ENCODE peak calls at places on chromosomes 4 and X, in six cellular contexts. X is H9, I is IMR-90, S is mesenchymal stem cell, L is mesendoderm, C is trophoblast cell. N is an unnamed sample.

GRCh38 chrX:78105944-78106650 is 2.0 kb downstream of the PGK1 start:
- DNase-seq in L (no peak), X (no peak), S (no peak), C (no peak), I (no peak), N (no peak)

GRCh38 chr4:145934434-145935047 is 4.1 kb downstream of the ZNF827 start:
- DNase-seq in I (no peak), X (no peak), S (no peak), C (no peak), L (no peak), N (no peak)

GRCh38 chr4:175453456-175453855 is 358.6 kb downstream of the GPM6A start:
- DNase-seq in L (peak), S (peak), X (no peak), I (no peak), C (no peak), N (no peak)

GRCh38 chrX:40176256-40176978 is 78.7 kb upstream of the BCOR start:
- DNase-seq in X (peak), C (no peak), L (peak), I (no peak), S (peak), N (no peak)

GRCh38 chr4:91127891-91128290 is 1000.7 kb downstream of the CCSER1 start:
- DNase-seq in X (no peak), C (no peak), I (no peak), L (peak), S (no peak), N (no peak)

GRCh38 chr4:20192754-20193521 is 58.8 kb upstream of the SLIT2 start:
- DNase-seq in L (no peak), I (peak), X (no peak), C (no peak), S (no peak), N (no peak)

GRCh38 chr4:161856711-161857326 is 307.0 kb downstream of the FSTL5 start:
- DNase-seq in S (peak), I (no peak), L (no peak), X (no peak), C (no peak), N (no peak)

GRCh38 chr4:119725688-119726330 is 97.2 kb upstream of the PDE5A start:
- DNase-seq in I (peak), S (peak), L (no peak), C (no peak), X (peak), N (no peak)

GRCh38 chr4:152037435-152037834 is 276.6 kb upstream of the GATB start:
- DNase-seq in I (no peak), X (no peak), C (no peak), L (no peak), S (no peak), N (no peak)

GRCh38 chr4:169253087-169253675 is 17.6 kb downstream of the SH3RF1 start:
- DNase-seq in X (no peak), L (no peak), S (no peak), C (no peak), I (no peak), N (no peak)

GRCh38 chr4:85228264-85228663 is 246.7 kb upstream of the ARHGAP24 start:
- DNase-seq in X (no peak), S (no peak), I (no peak), L (peak), C (no peak), N (no peak)

GRCh38 chr4:38605794-38606586 is 58.0 kb upstream of the KLF3 start:
- DNase-seq in C (no peak), I (no peak), L (peak), X (no peak), S (peak), N (peak)

GRCh38 chr4:112031712-112032328 is 113.4 kb upstream of the FAM241A start:
- DNase-seq in S (peak), I (peak), X (no peak), C (peak), L (peak), N (peak)

GRCh38 chrX:12721042-12721441 is 70.2 kb upstream of the PRPS2 start:
- DNase-seq in I (no peak), X (peak), C (no peak), L (peak), S (no peak), N (peak)

GRCh38 chrX:103831803-103832544 is at the start of gene RAB9B:
- DNase-seq in X (peak), C (no peak), S (peak), L (peak), I (peak), N (peak)

GRCh38 chr4:88991746-88992145 is 65.2 kb downstream of the FAM13A start:
- DNase-seq in S (peak), C (peak), L (peak), I (peak), X (no peak), N (no peak)

GRCh38 chrX:13816899-13817298 is at the start of gene GPM6B:
- DNase-seq in X (no peak), L (peak), S (no peak), C (no peak), I (no peak), N (peak)

GRCh38 chr4:85474818-85475630 is at the start of gene ARHGAP24:
- DNase-seq in X (peak), I (peak), C (peak), S (peak), L (peak), N (peak)

GRCh38 chr4:170336238-170336775 is 246.6 kb upstream of the AADAT start:
- DNase-seq in X (no peak), I (no peak), S (no peak), L (no peak), C (no peak), N (no peak)

GRCh38 chrX:115147220-115147619 is 42.0 kb upstream of the RBMXL3 start:
- DNase-seq in X (no peak), S (peak), L (peak), C (no peak), I (peak), N (no peak)

DNA sequence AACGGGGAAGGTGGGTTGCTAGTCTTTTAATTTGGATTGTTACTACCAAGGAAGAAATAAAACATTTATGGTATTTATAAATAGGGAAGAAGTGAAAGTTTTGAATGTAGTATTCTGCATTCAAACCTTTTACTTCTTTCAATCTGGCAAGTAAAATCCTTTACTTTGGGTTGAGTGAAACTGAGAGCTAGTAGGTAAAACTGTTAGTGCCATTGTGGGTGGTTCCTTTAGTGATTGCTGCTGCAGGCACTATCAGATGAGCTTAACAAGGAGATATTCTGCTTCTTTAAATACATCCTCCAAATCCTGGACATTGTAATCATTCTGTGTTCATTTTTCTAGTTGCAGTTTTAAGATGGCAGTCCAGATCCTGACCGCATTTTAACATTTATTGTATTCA is 650.9 kb upstream of the PCDH10 start:
- DNase-seq in L (no peak), X (no peak), I (no peak), S (no peak), C (no peak), N (no peak)
- H3K4ac ChIP-seq in L (no peak), X (no peak), I (no peak), S (no peak), C (no peak), N (no peak)

GRCh38 chr4:6886886-6887285 is 22.7 kb upstream of the TBC1D14 start:
- DNase-seq in L (no peak), X (no peak), S (no peak), C (no peak), I (no peak), N (no peak)

GRCh38 chr4:6885953-6886557 is 23.6 kb upstream of the TBC1D14 start:
- DNase-seq in C (no peak), S (peak), X (no peak), I (peak), L (peak), N (no peak)

GRCh38 chr4:6888506-6889071 is 21.0 kb upstream of the TBC1D14 start:
- DNase-seq in C (no peak), S (no peak), X (no peak), I (no peak), L (no peak), N (no peak)

GRCh38 chr4:6889101-6889735 is 20.4 kb upstream of the TBC1D14 start:
- DNase-seq in I (no peak), L (no peak), X (no peak), S (no peak), C (no peak), N (no peak)

DNA sequence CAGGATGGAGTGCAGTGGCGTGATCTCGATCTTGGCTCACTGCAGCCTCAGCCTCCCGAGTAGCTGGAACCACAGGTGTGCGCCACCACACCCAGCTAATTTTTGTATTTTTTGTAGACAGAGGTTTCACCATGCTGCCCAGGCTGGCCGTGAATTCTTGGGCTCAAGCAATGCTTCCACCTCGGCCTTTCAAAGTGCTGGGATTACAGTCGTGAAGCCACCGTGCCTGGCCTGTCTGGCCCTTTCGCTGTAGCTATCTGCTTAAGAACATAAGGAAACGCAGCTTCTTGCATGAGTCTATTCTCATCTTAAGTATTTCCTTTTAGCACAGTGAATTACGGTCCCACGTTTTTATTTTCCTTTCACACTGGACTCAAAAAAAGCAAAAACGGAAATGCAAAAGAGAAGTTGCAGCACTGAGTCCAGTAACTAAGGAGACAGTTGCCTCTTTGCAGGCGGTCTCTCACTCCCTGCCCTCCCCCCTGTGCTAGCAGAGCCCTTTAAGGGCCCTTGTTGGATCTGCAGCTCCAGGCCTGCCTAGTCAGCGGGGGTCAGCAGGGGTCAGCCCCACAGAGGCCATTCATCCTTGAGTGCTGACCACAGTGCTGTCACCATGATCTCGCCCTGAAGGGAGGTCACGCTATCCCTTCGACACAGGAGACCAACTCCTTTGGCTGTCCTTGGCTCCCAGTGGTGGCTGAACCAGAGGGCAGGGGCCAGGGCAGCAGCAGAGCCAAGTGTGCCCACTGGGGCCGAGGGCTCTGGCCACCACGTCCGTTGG is 21.8 kb upstream of the TBC1D14 start:
- DNase-seq in S (peak), X (no peak), L (no peak), I (no peak), C (no peak), N (no peak)
- H3K4ac ChIP-seq in S (peak), X (no peak), L (no peak), I (no peak), C (no peak), N (no peak)

DNA sequence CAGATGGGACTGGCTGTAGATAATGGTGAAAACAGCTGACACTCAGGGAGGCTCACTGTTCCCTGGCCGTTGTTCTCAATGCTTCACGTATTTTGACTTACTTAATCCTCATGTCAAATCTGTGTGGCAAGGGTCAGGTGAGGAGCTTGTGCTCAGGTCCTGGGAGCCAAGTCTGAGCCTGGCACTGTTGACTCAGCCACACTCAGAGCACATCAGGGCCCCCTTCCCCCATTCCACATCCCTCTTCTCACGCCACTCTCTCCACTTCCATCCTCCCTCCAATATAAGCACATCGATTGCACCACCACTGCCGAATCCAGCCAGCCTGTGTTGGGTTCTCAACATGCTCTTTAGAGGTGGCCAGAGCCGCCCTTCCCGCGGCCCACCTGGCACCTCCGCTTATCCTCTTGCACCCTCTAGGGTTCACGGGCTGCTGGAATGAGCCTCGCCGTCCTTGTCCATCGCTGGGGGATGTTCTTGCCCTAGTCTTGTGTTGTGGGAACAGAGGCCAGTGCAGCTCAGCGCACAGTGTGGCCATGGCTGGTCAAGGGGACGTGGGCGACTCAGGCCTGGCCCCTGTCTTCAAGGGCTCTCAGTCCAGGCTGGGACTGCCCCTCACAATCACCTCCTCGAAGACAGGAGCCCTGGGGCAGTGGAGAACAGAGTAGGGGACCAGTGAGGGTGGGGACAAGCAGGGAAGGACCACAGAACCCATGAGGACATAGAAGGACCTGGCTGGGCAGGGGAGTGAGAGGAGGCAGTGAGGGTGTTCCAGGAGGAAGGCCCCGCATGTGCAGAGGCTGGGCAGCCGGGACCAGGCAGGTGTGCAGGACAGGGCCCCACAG is 40.3 kb downstream of the EVC start:
- DNase-seq in I (peak), X (peak), C (no peak), L (no peak), S (peak), N (no peak)
- H3K4ac ChIP-seq in I (peak), X (no peak), C (no peak), L (no peak), S (peak), N (no peak)

GRCh38 chr4:147076728-147077127 is 131.1 kb upstream of the TTC29 start:
- DNase-seq in C (no peak), I (no peak), L (no peak), X (no peak), S (no peak), N (no peak)
- H3K4ac ChIP-seq in C (no peak), I (no peak), L (no peak), X (no peak), S (no peak), N (no peak)

DNA sequence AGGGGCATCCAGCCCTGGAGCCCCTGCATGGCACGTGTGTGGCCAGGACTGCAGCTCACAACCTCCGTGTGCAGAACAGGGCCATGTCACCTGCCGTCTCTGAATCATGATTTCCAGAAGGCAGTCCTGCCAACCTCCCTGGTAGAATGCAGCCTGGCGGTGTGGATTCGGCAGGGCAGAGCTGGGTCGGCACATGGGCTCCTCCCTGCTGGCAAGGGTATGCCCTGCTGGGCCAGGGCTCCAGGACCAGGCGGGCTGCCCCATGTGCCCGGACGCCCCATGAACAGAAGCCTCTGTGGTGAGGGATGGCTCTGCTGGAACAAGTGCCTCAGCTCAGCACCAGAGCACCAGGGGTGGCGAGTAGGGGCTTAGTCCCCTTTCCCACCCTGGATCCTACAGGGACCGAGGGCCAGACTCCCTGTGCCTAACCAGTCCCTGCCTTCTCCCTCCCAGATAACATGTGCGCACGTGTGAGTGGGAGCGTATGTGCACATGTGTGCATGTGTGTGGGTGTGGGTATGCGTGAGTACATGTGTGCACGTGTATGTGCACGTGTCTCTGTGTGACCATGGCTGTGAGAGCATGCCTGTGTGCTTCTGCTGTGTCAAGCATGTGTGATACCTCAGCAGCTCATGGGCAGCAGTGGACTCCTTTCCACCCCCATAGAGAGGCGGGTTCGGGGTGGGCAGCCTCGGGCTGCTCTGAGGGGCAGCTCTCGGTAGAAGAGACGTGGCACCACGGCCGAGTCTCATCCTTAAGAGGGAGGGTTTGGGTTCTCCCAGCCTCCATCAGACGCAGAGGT is 10.3 kb upstream of the MXD4 start:
- DNase-seq in X (no peak), L (no peak), I (no peak), S (no peak), C (no peak), N (no peak)
- H3K4ac ChIP-seq in X (no peak), L (no peak), I (no peak), S (no peak), C (no peak), N (no peak)

GRCh38 chr4:528296-528695 is 29.3 kb downstream of the PIGG start:
- DNase-seq in S (no peak), I (no peak), L (no peak), X (no peak), C (no peak), N (no peak)

GRCh38 chr4:525660-526059 is 26.6 kb downstream of the PIGG start:
- DNase-seq in I (no peak), X (no peak), S (no peak), C (no peak), L (no peak), N (no peak)

GRCh38 chr4:524196-524595 is 25.2 kb downstream of the PIGG start:
- DNase-seq in I (no peak), X (no peak), C (no peak), L (no peak), S (no peak), N (no peak)

GRCh38 chr4:526971-527460 is 28.0 kb downstream of the PIGG start:
- DNase-seq in I (no peak), L (no peak), S (no peak), X (no peak), C (no peak), N (no peak)

GRCh38 chr4:526189-526909 is 27.3 kb downstream of the PIGG start:
- DNase-seq in L (peak), X (no peak), S (no peak), C (no peak), I (no peak), N (no peak)
- H3K4ac ChIP-seq in L (no peak), X (no peak), S (no peak), C (no peak), I (no peak), N (no peak)

GRCh38 chrX:50594788-50595187 is 124.2 kb upstream of the DGKK start:
- DNase-seq in I (no peak), C (no peak), S (no peak), X (peak), L (peak), N (no peak)
- H3K4ac ChIP-seq in I (no peak), C (no peak), S (no peak), X (no peak), L (peak), N (no peak)

GRCh38 chr4:56909083-56909981 is 1.6 kb downstream of the REST start:
- DNase-seq in S (peak), L (peak), X (peak), I (peak), C (peak), N (peak)
- H3K4ac ChIP-seq in S (peak), L (peak), X (no peak), I (peak), C (peak), N (no peak)

GRCh38 chrX:41875142-41875541 is 48.2 kb downstream of the CASK start:
- DNase-seq in S (peak), X (no peak), C (no peak), L (no peak), I (peak), N (no peak)

GRCh38 chrX:41868392-41868977 is 54.9 kb downstream of the CASK start:
- DNase-seq in I (no peak), C (no peak), L (no peak), X (no peak), S (no peak), N (no peak)

DNA sequence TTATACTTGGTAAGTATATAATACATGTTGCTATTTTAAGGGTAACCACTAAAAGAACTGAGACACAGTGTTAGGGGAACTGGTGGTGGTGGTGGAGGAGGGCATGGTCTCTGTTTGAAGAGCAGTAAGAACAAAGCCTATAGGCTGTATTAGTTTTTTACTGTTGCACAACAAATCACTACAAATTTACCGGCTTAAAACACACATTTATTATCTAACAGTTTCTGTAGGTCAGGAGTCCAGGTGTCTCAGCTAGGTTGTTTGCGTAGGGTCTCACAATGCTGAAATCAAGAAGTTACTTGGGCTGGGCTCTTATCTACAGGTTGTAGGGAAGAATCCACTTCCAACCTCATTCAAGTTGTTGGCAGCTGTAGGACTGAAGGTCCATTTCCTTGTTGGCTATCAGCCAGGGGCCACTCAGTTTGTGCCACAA is 52.6 kb downstream of the CASK start:
- DNase-seq in L (no peak), S (no peak), C (no peak), X (no peak), I (no peak), N (no peak)
- H3K4ac ChIP-seq in L (no peak), S (no peak), C (no peak), X (no peak), I (no peak), N (no peak)

N was measured in neuronal stem cell.